ENCODE peak calls at places on chromosomes 13 and 19, in five cellular contexts. Y is thoracic aorta; F is endodermal cell; Q is NT2/D1; J is stimulated activated CD4-positive, alpha-beta T cell treated with anti-CD3 and anti-CD28 coated beads, Interleukin-1b, Interleukin-23, amount 100 ng/mL, for 24 hours. N is an unnamed sample.

GRCh38 chr13:101258071-101258470 is 158.2 kb downstream of the NALCN start:
- DNase-seq in Q (peak; percentile 44), J (peak; percentile 14), F (peak; percentile 77), Y (no peak), N (peak; percentile 97)

GRCh38 chr13:89609318-89609717 is 1738.2 kb upstream of the MIR17HG start:
- DNase-seq in F (no peak), Y (no peak), J (no peak), Q (no peak), N (no peak)

GRCh38 chr19:38452430-38453366 is 19.2 kb downstream of the RYR1 start:
- DNase-seq in Q (no peak), F (peak; percentile 99), J (no peak), Y (no peak), N (no peak)

GRCh38 chr13:110624766-110625756 is 9.7 kb downstream of the NAXD start:
- DNase-seq in J (no peak), F (peak; percentile 48), Q (no peak), Y (no peak), N (no peak)

GRCh38 chr19:8069116-8069973 is 16.8 kb downstream of the CCL25 start:
- DNase-seq in Y (no peak), Q (peak; percentile 54), F (peak; percentile 83), J (no peak), N (no peak)

GRCh38 chr13:52845334-52845761 is 3.1 kb downstream of the PCDH8 start:
- DNase-seq in J (no peak), Y (no peak), Q (no peak), F (peak; percentile 79), N (no peak)

GRCh38 chr13:65166675-65167074 is 2063.5 kb downstream of the PCDH9 start:
- DNase-seq in F (no peak), Q (no peak), Y (no peak), J (no peak), N (no peak)

GRCh38 chr13:50991624-50992610 is 82.3 kb downstream of the RNASEH2B start:
- DNase-seq in Q (no peak), Y (no peak), F (no peak), J (no peak), N (no peak)

N was measured in SW 1271.